ENCODE peak calls at places on chromosome 6, in eight cellular contexts. R is iPS DF 6.9, K is MM.1S, J is IMR-90, N is neuronal stem cell, O is left lung, T is hepatocyte, B is testis. H is an unnamed sample. For H3K36me3 and H3K9me3, the result is how much of the 10 kb centered on the place peaks cover.

GRCh38 chr6:32109114-32109764 is at the start of gene TNXB:
- DNase-seq in N (no peak), B (no peak), O (no peak), T (peak), R (no peak), J (no peak), K (no peak), H (peak)

GRCh38 chr6:159134701-159135364 is 34.4 kb upstream of the FNDC1 start:
- DNase-seq in T (peak), O (no peak), B (peak), R (peak), J (peak), K (peak), N (peak), H (peak)

GRCh38 chr6:15400572-15401004 is 154.7 kb downstream of the JARID2 start:
- DNase-seq in R (no peak), T (peak), N (no peak), J (peak), K (no peak), B (peak), O (peak), H (peak)

GRCh38 chr6:15269619-15270018 is 23.8 kb downstream of the JARID2 start:
- DNase-seq in K (no peak), T (no peak), R (no peak), N (no peak), O (no peak), B (no peak), J (no peak), H (no peak)

GRCh38 chr6:157644043-157644810 is 178.8 kb upstream of the SNX9 start:
- DNase-seq in T (no peak), J (no peak), O (no peak), B (no peak), R (no peak), K (no peak), N (no peak), H (no peak)

GRCh38 chr6:129875610-129876515 is 14.7 kb upstream of the TMEM244 start:
- DNase-seq in K (peak), O (no peak), R (no peak), J (peak), B (no peak), T (no peak), N (no peak), H (no peak)

GRCh38 chr6:13847651-13848050 is 33.3 kb upstream of the MCUR1 start:
- DNase-seq in J (no peak), N (no peak), O (no peak), K (no peak), R (no peak), T (no peak), B (no peak), H (no peak)

GRCh38 chr6:121305957-121306607 is 28.2 kb downstream of the TBC1D32 start:
- DNase-seq in K (peak), T (peak), O (no peak), B (no peak), R (no peak), N (peak), J (peak), H (no peak)

GRCh38 chr6:134317471-134318131 is at the start of gene SGK1:
- DNase-seq in R (no peak), O (no peak), J (peak), T (peak), K (no peak), B (peak), N (peak), H (no peak)

GRCh38 chr6:170034294-170034693 is 256.6 kb downstream of the DLL1 start:
- DNase-seq in O (no peak), B (peak), T (no peak), N (no peak), J (no peak), K (no peak), R (no peak), H (peak)

GRCh38 chr6:26233608-26234420 is 131.2 kb upstream of the BTN3A2 start:
- DNase-seq in N (no peak), B (peak), J (peak), R (no peak), O (peak), T (no peak), K (peak), H (peak)

GRCh38 chr6:157994126-157994795 is 12.6 kb downstream of the SYNJ2 start:
- DNase-seq in J (no peak), T (no peak), K (peak), R (no peak), B (no peak), O (no peak), N (no peak), H (no peak)

GRCh38 chr6:85594197-85594930 is 706 bp upstream of the SNX14 start:
- DNase-seq in B (peak), O (no peak), N (no peak), J (peak), T (no peak), R (no peak), K (peak), H (no peak)

GRCh38 chr6:162538643-162539064 is 188.9 kb downstream of the PRKN start:
- DNase-seq in R (no peak), O (no peak), B (no peak), N (no peak), T (no peak), J (no peak), K (no peak), H (no peak)

GRCh38 chr6:157229733-157230132 is 93.6 kb downstream of the TMEM242 start:
- DNase-seq in R (no peak), K (peak), T (no peak), B (no peak), N (no peak), O (no peak), J (no peak), H (peak)

GRCh38 chr6:121480099-121480713 is 44.8 kb downstream of the GJA1 start:
- DNase-seq in R (no peak), T (no peak), O (no peak), K (no peak), N (no peak), B (no peak), J (no peak), H (no peak)

GRCh38 chr6:147508871-147509608 is 550 bp downstream of the SAMD5 start:
- DNase-seq in R (no peak), B (peak), N (no peak), K (no peak), O (peak), J (no peak), T (peak), H (peak)

GRCh38 chr6:149876241-149876933 is 12.2 kb upstream of the LRP11 start:
- DNase-seq in O (no peak), K (no peak), R (no peak), B (no peak), N (no peak), J (no peak), T (no peak), H (no peak)

GRCh38 chr6:158972241-158973233 is 27.5 kb downstream of the RSPH3 start:
- DNase-seq in B (no peak), J (peak), K (peak), O (no peak), T (peak), N (no peak), R (peak), H (no peak)

GRCh38 chr6:126047648-126048047 is 61.3 kb downstream of the TRMT11 start:
- DNase-seq in J (no peak), K (no peak), R (no peak), B (no peak), O (no peak), T (no peak), N (no peak), H (no peak)

GRCh38 chr6:47545223-47545622 is 67.6 kb downstream of the CD2AP start:
- DNase-seq in K (no peak), R (no peak), B (no peak), J (no peak), T (no peak), N (no peak), O (no peak), H (peak)

GRCh38 chr6:170116643-170117042 is 174.2 kb downstream of the DLL1 start:
- DNase-seq in N (no peak), K (no peak), J (no peak), R (no peak), B (peak), T (no peak), O (no peak), H (no peak)

GRCh38 chr6:10690651-10691445 is 3.6 kb downstream of the C6orf52 start:
- DNase-seq in T (peak), O (no peak), J (no peak), R (no peak), N (no peak), K (no peak), B (no peak), H (no peak)

GRCh38 chr6:165183071-165183470 is 126.3 kb downstream of the C6orf118 start:
- DNase-seq in N (no peak), J (no peak), B (no peak), T (no peak), R (no peak), O (no peak), K (no peak), H (no peak)

GRCh38 chr6:158003910-158004695 is 22.4 kb downstream of the SYNJ2 start:
- DNase-seq in N (no peak), J (no peak), B (no peak), K (no peak), T (no peak), R (no peak), O (no peak), H (no peak)

GRCh38 chr6:21808045-21808470 is 214.5 kb downstream of the SOX4 start:
- DNase-seq in O (no peak), N (no peak), T (no peak), R (no peak), J (peak), B (peak), K (no peak), H (no peak)

GRCh38 chr6:56479381-56479780 is 163.3 kb downstream of the DST start:
- DNase-seq in B (no peak), R (no peak), K (no peak), J (no peak), N (no peak), O (no peak), T (no peak), H (no peak)
- H3K36me3 ChIP-seq in B (under half), R (under half), K (under half), J (half or more), N (half or more), O (under half), T (under half), H (under half)

DNA sequence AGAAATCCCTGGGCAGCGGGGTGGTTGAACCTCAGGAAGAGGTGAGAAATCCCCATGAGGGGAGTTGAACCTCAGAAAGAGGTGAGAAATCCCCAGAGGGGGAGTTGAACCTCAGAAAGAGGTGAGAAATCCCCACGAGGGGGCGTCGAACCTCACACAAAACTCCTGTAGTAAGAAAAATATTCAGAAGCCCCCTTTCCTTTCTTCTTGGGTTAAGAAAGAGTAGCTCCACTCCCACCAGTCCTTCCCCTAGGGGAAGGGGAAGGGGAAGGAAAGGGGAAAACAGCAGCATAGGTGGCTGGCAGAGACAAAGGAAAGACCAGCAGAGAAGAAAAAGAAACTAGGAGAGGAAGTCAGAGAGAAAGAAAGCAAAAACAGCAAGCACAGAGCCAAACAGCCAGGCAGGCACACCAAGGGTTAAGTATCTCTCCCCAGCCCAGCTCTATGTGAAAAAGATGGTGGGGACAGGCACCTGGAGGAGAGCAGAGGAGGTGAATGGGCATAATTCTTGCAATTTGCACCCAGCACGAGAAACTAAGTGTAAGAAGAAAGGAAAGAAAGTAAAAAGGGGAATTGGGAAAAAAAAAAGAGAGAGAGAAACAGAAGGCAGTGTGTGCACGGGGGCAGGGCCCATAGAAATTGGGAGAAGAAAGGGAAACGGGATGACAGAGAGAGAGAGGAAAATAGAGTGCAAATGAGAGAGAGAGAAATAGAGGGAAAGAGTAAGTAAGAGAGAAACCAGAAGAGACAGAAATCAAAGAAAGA is 88.2 kb downstream of the PLG start:
- DNase-seq in K (no peak), J (no peak), R (no peak), N (no peak), B (no peak), O (no peak), T (no peak), H (no peak)
- H3K4me3 ChIP-seq in K (no peak), J (no peak), R (no peak), N (no peak), B (no peak), O (no peak), T (no peak), H (no peak)

GRCh38 chr6:161215876-161216615 is 57.8 kb downstream of the AGPAT4 start:
- DNase-seq in N (no peak), K (no peak), R (no peak), T (no peak), O (no peak), B (no peak), J (peak), H (no peak)

GRCh38 chr6:161219336-161220079 is 54.4 kb downstream of the AGPAT4 start:
- DNase-seq in K (no peak), N (no peak), B (no peak), T (no peak), J (no peak), O (no peak), R (no peak), H (no peak)

GRCh38 chr6:161216616-161217205 is 57.1 kb downstream of the AGPAT4 start:
- DNase-seq in J (no peak), B (no peak), N (no peak), K (no peak), O (no peak), T (no peak), R (no peak), H (no peak)

GRCh38 chr6:161218222-161218621 is 55.6 kb downstream of the AGPAT4 start:
- DNase-seq in K (no peak), B (no peak), T (no peak), J (no peak), R (no peak), N (no peak), O (no peak), H (no peak)

DNA sequence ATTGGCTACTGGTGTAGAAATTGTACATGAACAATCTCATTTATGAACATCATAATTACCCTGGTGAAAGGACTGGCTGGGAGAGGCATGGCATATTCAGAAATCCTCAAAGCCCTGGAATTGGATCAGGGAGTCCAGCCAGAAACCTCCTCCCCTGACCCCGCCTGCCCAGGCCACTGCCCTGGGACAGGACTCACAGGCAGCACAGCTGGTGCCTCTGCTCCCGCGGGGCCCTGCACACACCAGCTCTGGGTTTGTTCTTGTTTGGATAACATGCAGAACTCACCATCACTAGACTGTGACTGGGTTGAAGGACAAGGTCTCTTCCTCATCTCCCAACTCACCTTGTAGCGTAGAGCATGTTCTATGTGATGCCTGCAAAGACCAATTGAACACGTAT is 56.2 kb downstream of the AGPAT4 start:
- DNase-seq in R (no peak), B (no peak), N (no peak), K (no peak), T (no peak), J (no peak), O (peak), H (no peak)
- H3K9me3 ChIP-seq in R (under half), B (under half), N (under half), K (under half), T (under half), J (under half), O (under half), H (under half)

GRCh38 chr6:3287976-3288707 is 29.4 kb downstream of the PSMG4 start:
- DNase-seq in B (no peak), K (no peak), J (no peak), O (no peak), T (no peak), R (no peak), N (no peak), H (peak)
- H3K36me3 ChIP-seq in B (under half), K (under half), J (under half), O (under half), T (under half), R (under half), N (under half), H (under half)

DNA sequence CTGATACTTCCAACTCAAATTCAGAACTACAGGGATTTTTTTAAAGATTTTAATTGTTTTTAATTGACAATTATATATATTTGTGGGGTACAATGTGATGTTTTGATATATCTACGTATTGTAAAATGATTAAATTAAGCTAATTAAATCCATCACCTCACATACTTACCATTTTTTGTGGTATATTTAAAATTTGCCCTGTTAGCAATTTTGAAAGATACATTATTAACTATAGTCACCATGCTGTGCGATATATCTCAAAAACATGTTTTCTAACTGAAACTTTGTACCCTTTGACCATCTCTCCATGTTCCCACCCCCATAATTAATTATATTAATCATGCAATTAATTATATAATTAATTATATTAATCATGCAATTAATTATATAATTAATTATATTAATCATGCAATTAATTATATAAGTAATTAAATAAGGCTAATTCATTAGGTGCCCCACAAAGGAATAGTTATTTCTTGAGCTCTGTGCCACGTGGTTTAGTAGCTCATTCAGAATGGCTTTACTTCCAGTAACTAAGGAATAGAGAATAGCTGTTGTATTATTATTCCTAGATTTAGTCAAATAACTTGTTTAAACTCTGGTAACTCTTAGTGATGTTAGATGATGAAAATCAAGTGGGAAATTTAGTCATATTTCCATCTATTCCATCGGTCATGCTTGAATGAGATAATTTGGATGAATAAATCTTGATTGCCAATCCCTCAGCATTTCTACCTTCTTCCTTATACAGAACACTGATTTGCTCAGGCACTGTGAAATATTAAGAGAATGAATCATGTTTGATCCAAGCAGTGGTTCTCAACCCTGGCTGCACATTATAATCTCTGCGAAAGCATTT is 25.1 kb downstream of the LOC128125822 start:
- DNase-seq in R (no peak), K (no peak), J (no peak), B (no peak), O (no peak), T (no peak), N (no peak), H (no peak)
- H3K4me3 ChIP-seq in R (peak), K (no peak), J (peak), B (no peak), O (peak), T (peak), N (peak), H (peak)

DNA sequence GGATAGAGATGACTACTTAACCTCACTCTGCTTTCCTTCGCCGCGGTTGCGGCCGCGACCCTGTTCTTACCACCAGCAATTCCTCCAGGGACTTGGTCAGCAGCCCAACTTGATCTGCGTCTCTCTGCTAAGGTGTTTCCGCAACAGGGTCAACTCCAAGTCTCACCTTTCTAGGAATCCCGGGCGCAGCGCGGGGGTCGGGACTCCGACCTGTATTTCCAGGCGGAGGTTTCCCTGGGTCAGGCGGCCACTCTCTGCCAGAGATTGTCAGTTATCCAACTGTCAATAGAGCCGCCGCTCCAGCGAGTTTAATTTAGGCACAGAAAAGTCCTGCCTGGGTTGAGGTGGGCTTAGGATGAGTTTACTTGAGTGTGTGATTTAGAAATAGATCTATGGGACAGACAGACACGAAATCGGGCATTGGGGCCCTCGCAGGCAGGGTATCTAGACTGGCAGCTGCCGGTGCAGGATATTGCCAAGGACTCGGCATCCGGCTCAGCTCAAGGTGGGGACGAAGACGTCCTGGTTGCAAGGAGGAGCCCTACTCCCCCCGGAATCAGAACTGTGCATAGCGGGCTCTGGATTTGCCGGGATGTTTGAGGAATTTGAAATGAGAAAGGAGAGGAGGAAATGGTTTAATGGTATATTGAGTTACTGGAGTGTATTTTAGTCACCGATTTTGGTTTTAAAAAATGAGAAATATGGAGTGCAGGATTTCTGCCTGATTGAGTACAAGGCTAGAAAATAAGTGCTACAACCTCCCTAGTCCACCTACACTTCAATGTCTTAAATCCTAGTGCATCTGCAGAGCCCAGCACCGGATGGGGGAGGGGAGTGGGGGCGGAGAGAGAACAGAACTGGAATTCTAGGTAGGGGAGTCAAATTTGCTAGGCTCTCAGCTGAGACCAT is 23.7 kb downstream of the POM121L2 start:
- DNase-seq in R (no peak), K (no peak), N (no peak), T (no peak), O (no peak), B (no peak), J (no peak), H (no peak)
- H3K9me3 ChIP-seq in R (under half), K (under half), N (under half), T (under half), O (under half), B (under half), J (under half), H (under half)